ENCODE peak calls at places on chromosomes 16 and 17, in eight cellular contexts. E is HEK293T; I is CD4-positive, alpha-beta memory T cell; S is C1 segment of cervical spinal cord; G is NCI-H345; D is dorsolateral prefrontal cortex; Q is fibroblast of lung; L is NCI-H460. M is an unnamed sample.

GRCh38 chr17:79791354-79792123 is 5.3 kb downstream of the CBX8 start:
- DNase-seq in S (no peak), E (no peak), D (no peak), L (no peak), I (no peak), Q (no peak), G (no peak), M (no peak)

GRCh38 chr16:27315333-27316037 is 1.7 kb downstream of the IL4R start:
- DNase-seq in D (no peak), I (peak), G (no peak), S (no peak), Q (peak), L (peak), E (no peak), M (no peak)

GRCh38 chr17:28960256-28961106 is 9.2 kb upstream of the PHF12 start:
- DNase-seq in L (no peak), E (no peak), Q (no peak), I (no peak), D (no peak), S (no peak), G (no peak), M (no peak)

GRCh38 chr17:9401434-9401833 is 174.2 kb downstream of the STX8 start:
- DNase-seq in G (no peak), D (no peak), I (no peak), S (no peak), L (no peak), Q (no peak), E (no peak), M (no peak)

GRCh38 chr17:13008461-13008860 is 9.4 kb downstream of the ELAC2 start:
- DNase-seq in Q (no peak), G (no peak), I (no peak), S (no peak), E (no peak), D (no peak), L (no peak), M (no peak)

GRCh38 chr17:42097691-42098661 is at the start of gene ZNF385C:
- DNase-seq in D (no peak), S (no peak), Q (no peak), L (no peak), E (no peak), I (peak), G (peak), M (no peak)

GRCh38 chr17:42809250-42809649 is 10.6 kb downstream of the CNTD1 start:
- DNase-seq in L (no peak), E (no peak), S (no peak), I (no peak), Q (peak), G (no peak), D (peak), M (peak)

GRCh38 chr17:29178750-29179231 is 1.4 kb downstream of the MYO18A start:
- DNase-seq in I (no peak), S (no peak), L (no peak), Q (no peak), D (no peak), G (no peak), E (no peak), M (peak)

GRCh38 chr16:80552277-80552676 is 11.5 kb downstream of the DYNLRB2 start:
- DNase-seq in L (no peak), Q (no peak), E (no peak), I (no peak), D (no peak), S (no peak), G (no peak), M (no peak)

GRCh38 chr16:72042157-72042660 is 12.1 kb upstream of the HP start:
- DNase-seq in Q (no peak), I (no peak), G (no peak), S (no peak), D (no peak), L (no peak), E (no peak), M (no peak)

GRCh38 chr17:33115957-33116680 is 124.5 kb downstream of the SPACA3 start:
- DNase-seq in L (no peak), D (no peak), E (no peak), G (no peak), Q (no peak), I (no peak), S (no peak), M (no peak)

GRCh38 chr16:85254921-85255320 is 142.6 kb upstream of the CIBAR2 start:
- DNase-seq in E (no peak), I (no peak), S (no peak), G (no peak), L (no peak), D (no peak), Q (no peak), M (no peak)